ENCODE peak calls at places on chromosomes 6 and 20, in five cellular contexts. One of them, this sample, is unnamed.

GRCh38 chr6:3894535-3895302 is 45.5 kb downstream of the FAM50B start:
- DNase-seq in DMS 273 treated with DMSO at 0.1 percent for 48 hours: no peak
- DNase-seq in erythroblast: no peak
- DNase-seq in stimulated activated CD4-positive, alpha-beta T cell treated with anti-CD3 and anti-CD28 coated beads, TNF-alpha, amount 100 ng/mL, for 4 hours: no peak
- DNase-seq in RWPE1: no peak
- DNase-seq in this sample: no peak

GRCh38 chr6:111377558-111378120 is 105.4 kb downstream of the REV3L start:
- DNase-seq in DMS 273 treated with DMSO at 0.1 percent for 48 hours: no peak
- DNase-seq in erythroblast: peak
- DNase-seq in stimulated activated CD4-positive, alpha-beta T cell treated with anti-CD3 and anti-CD28 coated beads, TNF-alpha, amount 100 ng/mL, for 4 hours: no peak
- DNase-seq in RWPE1: no peak
- DNase-seq in this sample: no peak

GRCh38 chr6:129475477-129476247 is 234.3 kb downstream of the ARHGAP18 start:
- DNase-seq in DMS 273 treated with DMSO at 0.1 percent for 48 hours: no peak
- DNase-seq in erythroblast: no peak
- DNase-seq in stimulated activated CD4-positive, alpha-beta T cell treated with anti-CD3 and anti-CD28 coated beads, TNF-alpha, amount 100 ng/mL, for 4 hours: no peak
- DNase-seq in RWPE1: no peak
- DNase-seq in this sample: no peak

GRCh38 chr6:44073612-44074382 is 53.5 kb downstream of the MRPL14 start:
- DNase-seq in DMS 273 treated with DMSO at 0.1 percent for 48 hours: no peak
- DNase-seq in erythroblast: no peak
- DNase-seq in stimulated activated CD4-positive, alpha-beta T cell treated with anti-CD3 and anti-CD28 coated beads, TNF-alpha, amount 100 ng/mL, for 4 hours: no peak
- DNase-seq in RWPE1: no peak
- DNase-seq in this sample: no peak

GRCh38 chr6:108133594-108134179 is 32.1 kb upstream of the NR2E1 start:
- DNase-seq in DMS 273 treated with DMSO at 0.1 percent for 48 hours: peak
- DNase-seq in erythroblast: peak
- DNase-seq in stimulated activated CD4-positive, alpha-beta T cell treated with anti-CD3 and anti-CD28 coated beads, TNF-alpha, amount 100 ng/mL, for 4 hours: no peak
- DNase-seq in RWPE1: peak
- DNase-seq in this sample: peak

GRCh38 chr6:43253401-43253800 is 10.1 kb downstream of the TTBK1 start:
- DNase-seq in DMS 273 treated with DMSO at 0.1 percent for 48 hours: no peak
- DNase-seq in erythroblast: no peak
- DNase-seq in stimulated activated CD4-positive, alpha-beta T cell treated with anti-CD3 and anti-CD28 coated beads, TNF-alpha, amount 100 ng/mL, for 4 hours: no peak
- DNase-seq in RWPE1: no peak
- DNase-seq in this sample: no peak

GRCh38 chr6:26521485-26522391 is 16.4 kb upstream of the HMGN4 start:
- DNase-seq in DMS 273 treated with DMSO at 0.1 percent for 48 hours: peak
- DNase-seq in erythroblast: peak
- DNase-seq in stimulated activated CD4-positive, alpha-beta T cell treated with anti-CD3 and anti-CD28 coated beads, TNF-alpha, amount 100 ng/mL, for 4 hours: peak
- DNase-seq in RWPE1: peak
- DNase-seq in this sample: peak

GRCh38 chr6:170174124-170174770 is 116.6 kb downstream of the DLL1 start:
- DNase-seq in DMS 273 treated with DMSO at 0.1 percent for 48 hours: no peak
- DNase-seq in erythroblast: no peak
- DNase-seq in stimulated activated CD4-positive, alpha-beta T cell treated with anti-CD3 and anti-CD28 coated beads, TNF-alpha, amount 100 ng/mL, for 4 hours: no peak
- DNase-seq in RWPE1: no peak
- DNase-seq in this sample: no peak

GRCh38 chr20:1371235-1371782 is 21.5 kb downstream of the FKBP1A start:
- DNase-seq in DMS 273 treated with DMSO at 0.1 percent for 48 hours: no peak
- DNase-seq in erythroblast: no peak
- DNase-seq in stimulated activated CD4-positive, alpha-beta T cell treated with anti-CD3 and anti-CD28 coated beads, TNF-alpha, amount 100 ng/mL, for 4 hours: no peak
- DNase-seq in RWPE1: no peak
- DNase-seq in this sample: no peak

GRCh38 chr6:28817808-28818145 is 106.0 kb downstream of the TRIM27 start:
- DNase-seq in DMS 273 treated with DMSO at 0.1 percent for 48 hours: no peak
- DNase-seq in erythroblast: no peak
- DNase-seq in stimulated activated CD4-positive, alpha-beta T cell treated with anti-CD3 and anti-CD28 coated beads, TNF-alpha, amount 100 ng/mL, for 4 hours: no peak
- DNase-seq in RWPE1: no peak
- DNase-seq in this sample: no peak

GRCh38 chr6:136012198-136012884 is 160.8 kb downstream of the PDE7B start:
- DNase-seq in DMS 273 treated with DMSO at 0.1 percent for 48 hours: no peak
- DNase-seq in erythroblast: no peak
- DNase-seq in stimulated activated CD4-positive, alpha-beta T cell treated with anti-CD3 and anti-CD28 coated beads, TNF-alpha, amount 100 ng/mL, for 4 hours: no peak
- DNase-seq in RWPE1: peak
- DNase-seq in this sample: peak

GRCh38 chr6:100446115-100446921 is 18.4 kb downstream of the SIM1 start:
- DNase-seq in DMS 273 treated with DMSO at 0.1 percent for 48 hours: no peak
- DNase-seq in erythroblast: no peak
- DNase-seq in stimulated activated CD4-positive, alpha-beta T cell treated with anti-CD3 and anti-CD28 coated beads, TNF-alpha, amount 100 ng/mL, for 4 hours: no peak
- DNase-seq in RWPE1: no peak
- DNase-seq in this sample: no peak

GRCh38 chr6:10460096-10460495 is 45.2 kb upstream of the TFAP2A start:
- DNase-seq in DMS 273 treated with DMSO at 0.1 percent for 48 hours: no peak
- DNase-seq in erythroblast: no peak
- DNase-seq in stimulated activated CD4-positive, alpha-beta T cell treated with anti-CD3 and anti-CD28 coated beads, TNF-alpha, amount 100 ng/mL, for 4 hours: no peak
- DNase-seq in RWPE1: no peak
- DNase-seq in this sample: no peak

GRCh38 chr6:160202411-160202810 is 56.2 kb downstream of the SLC22A2 start:
- DNase-seq in DMS 273 treated with DMSO at 0.1 percent for 48 hours: no peak
- DNase-seq in erythroblast: no peak
- DNase-seq in stimulated activated CD4-positive, alpha-beta T cell treated with anti-CD3 and anti-CD28 coated beads, TNF-alpha, amount 100 ng/mL, for 4 hours: no peak
- DNase-seq in RWPE1: no peak
- DNase-seq in this sample: no peak

GRCh38 chr6:164436976-164437375 is 872.4 kb downstream of the C6orf118 start:
- DNase-seq in DMS 273 treated with DMSO at 0.1 percent for 48 hours: no peak
- DNase-seq in erythroblast: no peak
- DNase-seq in stimulated activated CD4-positive, alpha-beta T cell treated with anti-CD3 and anti-CD28 coated beads, TNF-alpha, amount 100 ng/mL, for 4 hours: no peak
- DNase-seq in RWPE1: no peak
- DNase-seq in this sample: no peak

GRCh38 chr6:25874118-25874517 is at the start of gene SLC17A3:
- DNase-seq in DMS 273 treated with DMSO at 0.1 percent for 48 hours: no peak
- DNase-seq in erythroblast: no peak
- DNase-seq in stimulated activated CD4-positive, alpha-beta T cell treated with anti-CD3 and anti-CD28 coated beads, TNF-alpha, amount 100 ng/mL, for 4 hours: no peak
- DNase-seq in RWPE1: no peak
- DNase-seq in this sample: no peak

GRCh38 chr6:7137335-7138106 is 29.8 kb downstream of the RREB1 start:
- DNase-seq in DMS 273 treated with DMSO at 0.1 percent for 48 hours: no peak
- DNase-seq in erythroblast: peak
- DNase-seq in stimulated activated CD4-positive, alpha-beta T cell treated with anti-CD3 and anti-CD28 coated beads, TNF-alpha, amount 100 ng/mL, for 4 hours: peak
- DNase-seq in RWPE1: no peak
- DNase-seq in this sample: peak

GRCh38 chr20:57020364-57020763 is 246.1 kb downstream of the BMP7 start:
- DNase-seq in DMS 273 treated with DMSO at 0.1 percent for 48 hours: no peak
- DNase-seq in erythroblast: no peak
- DNase-seq in stimulated activated CD4-positive, alpha-beta T cell treated with anti-CD3 and anti-CD28 coated beads, TNF-alpha, amount 100 ng/mL, for 4 hours: no peak
- DNase-seq in RWPE1: no peak
- DNase-seq in this sample: no peak

GRCh38 chr6:127952831-127953230 is 52.0 kb upstream of the THEMIS start:
- DNase-seq in DMS 273 treated with DMSO at 0.1 percent for 48 hours: no peak
- DNase-seq in erythroblast: no peak
- DNase-seq in stimulated activated CD4-positive, alpha-beta T cell treated with anti-CD3 and anti-CD28 coated beads, TNF-alpha, amount 100 ng/mL, for 4 hours: no peak
- DNase-seq in RWPE1: no peak
- DNase-seq in this sample: no peak

GRCh38 chr6:32886674-32887383 is 32.8 kb downstream of the PSMB9 start:
- DNase-seq in DMS 273 treated with DMSO at 0.1 percent for 48 hours: no peak
- DNase-seq in erythroblast: no peak
- DNase-seq in stimulated activated CD4-positive, alpha-beta T cell treated with anti-CD3 and anti-CD28 coated beads, TNF-alpha, amount 100 ng/mL, for 4 hours: no peak
- DNase-seq in RWPE1: peak
- DNase-seq in this sample: peak

GRCh38 chr20:48360338-48360698 is 467.5 kb downstream of the PREX1 start:
- DNase-seq in DMS 273 treated with DMSO at 0.1 percent for 48 hours: no peak
- DNase-seq in erythroblast: no peak
- DNase-seq in stimulated activated CD4-positive, alpha-beta T cell treated with anti-CD3 and anti-CD28 coated beads, TNF-alpha, amount 100 ng/mL, for 4 hours: no peak
- DNase-seq in RWPE1: no peak
- DNase-seq in this sample: no peak

GRCh38 chr20:48831702-48832422 is 4.1 kb upstream of the PREX1 start:
- DNase-seq in DMS 273 treated with DMSO at 0.1 percent for 48 hours: no peak
- DNase-seq in erythroblast: peak
- DNase-seq in stimulated activated CD4-positive, alpha-beta T cell treated with anti-CD3 and anti-CD28 coated beads, TNF-alpha, amount 100 ng/mL, for 4 hours: no peak
- DNase-seq in RWPE1: peak
- DNase-seq in this sample: peak

GRCh38 chr20:32538526-32538918 is 46.6 kb downstream of the NOL4L start:
- DNase-seq in DMS 273 treated with DMSO at 0.1 percent for 48 hours: no peak
- DNase-seq in erythroblast: peak
- DNase-seq in stimulated activated CD4-positive, alpha-beta T cell treated with anti-CD3 and anti-CD28 coated beads, TNF-alpha, amount 100 ng/mL, for 4 hours: no peak
- DNase-seq in RWPE1: no peak
- DNase-seq in this sample: no peak

GRCh38 chr6:47587503-47587902 is 109.9 kb downstream of the CD2AP start:
- DNase-seq in DMS 273 treated with DMSO at 0.1 percent for 48 hours: no peak
- DNase-seq in erythroblast: no peak
- DNase-seq in stimulated activated CD4-positive, alpha-beta T cell treated with anti-CD3 and anti-CD28 coated beads, TNF-alpha, amount 100 ng/mL, for 4 hours: no peak
- DNase-seq in RWPE1: no peak
- DNase-seq in this sample: no peak

GRCh38 chr6:118677193-118677592 is 25.8 kb upstream of the CEP85L start:
- DNase-seq in DMS 273 treated with DMSO at 0.1 percent for 48 hours: no peak
- DNase-seq in erythroblast: peak
- DNase-seq in stimulated activated CD4-positive, alpha-beta T cell treated with anti-CD3 and anti-CD28 coated beads, TNF-alpha, amount 100 ng/mL, for 4 hours: no peak
- DNase-seq in RWPE1: no peak
- DNase-seq in this sample: no peak

GRCh38 chr6:84282566-84282965 is 55.1 kb upstream of the CEP162 start:
- DNase-seq in DMS 273 treated with DMSO at 0.1 percent for 48 hours: peak
- DNase-seq in erythroblast: no peak
- DNase-seq in stimulated activated CD4-positive, alpha-beta T cell treated with anti-CD3 and anti-CD28 coated beads, TNF-alpha, amount 100 ng/mL, for 4 hours: no peak
- DNase-seq in RWPE1: no peak
- DNase-seq in this sample: peak

GRCh38 chr6:87817226-87817625 is 115.2 kb upstream of the AKIRIN2 start:
- DNase-seq in DMS 273 treated with DMSO at 0.1 percent for 48 hours: no peak
- DNase-seq in erythroblast: no peak
- DNase-seq in stimulated activated CD4-positive, alpha-beta T cell treated with anti-CD3 and anti-CD28 coated beads, TNF-alpha, amount 100 ng/mL, for 4 hours: no peak
- DNase-seq in RWPE1: no peak
- DNase-seq in this sample: no peak

GRCh38 chr20:16927031-16927430 is 178.9 kb downstream of the OTOR start:
- DNase-seq in DMS 273 treated with DMSO at 0.1 percent for 48 hours: no peak
- DNase-seq in erythroblast: no peak
- DNase-seq in stimulated activated CD4-positive, alpha-beta T cell treated with anti-CD3 and anti-CD28 coated beads, TNF-alpha, amount 100 ng/mL, for 4 hours: no peak
- DNase-seq in RWPE1: no peak
- DNase-seq in this sample: no peak

GRCh38 chr6:95654176-95654575 is 76.8 kb downstream of the MANEA start:
- DNase-seq in DMS 273 treated with DMSO at 0.1 percent for 48 hours: no peak
- DNase-seq in erythroblast: no peak
- DNase-seq in stimulated activated CD4-positive, alpha-beta T cell treated with anti-CD3 and anti-CD28 coated beads, TNF-alpha, amount 100 ng/mL, for 4 hours: no peak
- DNase-seq in RWPE1: no peak
- DNase-seq in this sample: no peak

GRCh38 chr6:36028088-36028886 is 679 bp downstream of the MAPK14 start:
- DNase-seq in DMS 273 treated with DMSO at 0.1 percent for 48 hours: no peak
- DNase-seq in erythroblast: peak
- DNase-seq in stimulated activated CD4-positive, alpha-beta T cell treated with anti-CD3 and anti-CD28 coated beads, TNF-alpha, amount 100 ng/mL, for 4 hours: peak
- DNase-seq in RWPE1: peak
- DNase-seq in this sample: peak

GRCh38 chr6:167116109-167116837 is 6.6 kb upstream of the CCR6 start:
- DNase-seq in DMS 273 treated with DMSO at 0.1 percent for 48 hours: no peak
- DNase-seq in erythroblast: no peak
- DNase-seq in stimulated activated CD4-positive, alpha-beta T cell treated with anti-CD3 and anti-CD28 coated beads, TNF-alpha, amount 100 ng/mL, for 4 hours: no peak
- DNase-seq in RWPE1: no peak
- DNase-seq in this sample: no peak

GRCh38 chr6:73985891-73986290 is 289.9 kb downstream of the CD109 start:
- DNase-seq in DMS 273 treated with DMSO at 0.1 percent for 48 hours: no peak
- DNase-seq in erythroblast: no peak
- DNase-seq in stimulated activated CD4-positive, alpha-beta T cell treated with anti-CD3 and anti-CD28 coated beads, TNF-alpha, amount 100 ng/mL, for 4 hours: no peak
- DNase-seq in RWPE1: peak
- DNase-seq in this sample: peak

GRCh38 chr6:139655783-139656705 is 281.6 kb upstream of the CITED2 start:
- DNase-seq in DMS 273 treated with DMSO at 0.1 percent for 48 hours: no peak
- DNase-seq in erythroblast: no peak
- DNase-seq in stimulated activated CD4-positive, alpha-beta T cell treated with anti-CD3 and anti-CD28 coated beads, TNF-alpha, amount 100 ng/mL, for 4 hours: no peak
- DNase-seq in RWPE1: peak
- DNase-seq in this sample: peak

GRCh38 chr6:120354452-120355098 is 979.7 kb downstream of the TBC1D32 start:
- DNase-seq in DMS 273 treated with DMSO at 0.1 percent for 48 hours: no peak
- DNase-seq in erythroblast: no peak
- DNase-seq in stimulated activated CD4-positive, alpha-beta T cell treated with anti-CD3 and anti-CD28 coated beads, TNF-alpha, amount 100 ng/mL, for 4 hours: no peak
- DNase-seq in RWPE1: no peak
- DNase-seq in this sample: peak

GRCh38 chr6:37552267-37552666 is 52.6 kb upstream of the CCDC167 start:
- DNase-seq in DMS 273 treated with DMSO at 0.1 percent for 48 hours: no peak
- DNase-seq in erythroblast: no peak
- DNase-seq in stimulated activated CD4-positive, alpha-beta T cell treated with anti-CD3 and anti-CD28 coated beads, TNF-alpha, amount 100 ng/mL, for 4 hours: no peak
- DNase-seq in RWPE1: no peak
- DNase-seq in this sample: no peak

GRCh38 chr6:135066806-135067205 is 12.2 kb upstream of the HBS1L start:
- DNase-seq in DMS 273 treated with DMSO at 0.1 percent for 48 hours: no peak
- DNase-seq in erythroblast: no peak
- DNase-seq in stimulated activated CD4-positive, alpha-beta T cell treated with anti-CD3 and anti-CD28 coated beads, TNF-alpha, amount 100 ng/mL, for 4 hours: no peak
- DNase-seq in RWPE1: no peak
- DNase-seq in this sample: no peak

GRCh38 chr6:92849636-92850035 is 569.7 kb downstream of the EPHA7 start:
- DNase-seq in DMS 273 treated with DMSO at 0.1 percent for 48 hours: no peak
- DNase-seq in erythroblast: no peak
- DNase-seq in stimulated activated CD4-positive, alpha-beta T cell treated with anti-CD3 and anti-CD28 coated beads, TNF-alpha, amount 100 ng/mL, for 4 hours: no peak
- DNase-seq in RWPE1: peak
- DNase-seq in this sample: peak

GRCh38 chr6:108947114-108947854 is 99.1 kb downstream of the ARMC2 start:
- DNase-seq in DMS 273 treated with DMSO at 0.1 percent for 48 hours: peak
- DNase-seq in erythroblast: no peak
- DNase-seq in stimulated activated CD4-positive, alpha-beta T cell treated with anti-CD3 and anti-CD28 coated beads, TNF-alpha, amount 100 ng/mL, for 4 hours: no peak
- DNase-seq in RWPE1: peak
- DNase-seq in this sample: peak

GRCh38 chr6:9456241-9456658 is 958.6 kb downstream of the TFAP2A start:
- DNase-seq in DMS 273 treated with DMSO at 0.1 percent for 48 hours: no peak
- DNase-seq in erythroblast: no peak
- DNase-seq in stimulated activated CD4-positive, alpha-beta T cell treated with anti-CD3 and anti-CD28 coated beads, TNF-alpha, amount 100 ng/mL, for 4 hours: no peak
- DNase-seq in RWPE1: no peak
- DNase-seq in this sample: no peak